ENCODE peak calls at places on chromosomes 6 and 20, in nine cellular contexts. R, O, Q, B, S, X, I, Y and D are unnamed samples.

GRCh38 chr6:150624199-150624598 is 24.5 kb downstream of the PLEKHG1 start:
- DNase-seq in Y (no peak), X (no peak), B (no peak), I (no peak), R (no peak), S (no peak), Q (no peak), O (no peak), D (no peak)

GRCh38 chr20:676967-677366 is 1.4 kb upstream of the SCRT2 start:
- DNase-seq in Y (no peak), O (no peak), X (peak; percentile 41), B (no peak), R (no peak), I (no peak), S (no peak), Q (no peak), D (no peak)

GRCh38 chr20:47126709-47127108 is 229.8 kb downstream of the ZMYND8 start:
- DNase-seq in B (no peak), O (no peak), R (peak; percentile 66), Q (no peak), X (no peak), I (peak; percentile 57), S (no peak), Y (no peak), D (no peak)

GRCh38 chr6:42316981-42317380 is 99.3 kb upstream of the MRPS10 start:
- DNase-seq in S (no peak), O (no peak), R (peak; percentile 36), I (no peak), X (no peak), B (no peak), Q (no peak), Y (no peak), D (no peak)

GRCh38 chr6:158849899-158850806 is 31.0 kb upstream of the EZR start:
- DNase-seq in B (peak; percentile 79), R (peak; percentile 87), Q (no peak), S (no peak), Y (peak; percentile 99), I (peak; percentile 97), X (peak; percentile 97), O (peak; percentile 46), D (no peak)

GRCh38 chr6:16470502-16471221 is 232.3 kb downstream of the GMPR start:
- DNase-seq in X (no peak), I (peak; percentile 13), S (no peak), O (no peak), B (no peak), Q (no peak), R (no peak), Y (no peak), D (no peak)

GRCh38 chr6:106448000-106448426 is 87.5 kb downstream of the CRYBG1 start:
- DNase-seq in O (peak; percentile 30), S (peak; percentile 81), R (no peak), B (no peak), I (no peak), X (no peak), Y (no peak), Q (peak; percentile 34), D (no peak)

GRCh38 chr6:144148891-144149290 is 1.4 kb upstream of the STX11 start:
- DNase-seq in O (no peak), R (peak; percentile 68), X (no peak), B (no peak), I (no peak), Y (peak; percentile 10), Q (no peak), S (no peak), D (no peak)

GRCh38 chr20:56630506-56631317 is 1.6 kb downstream of the TFAP2C start:
- DNase-seq in S (no peak), X (peak; percentile 50), O (no peak), B (no peak), Y (peak; percentile 61), Q (no peak), I (no peak), R (no peak), D (peak; percentile 66)

GRCh38 chr20:18496042-18496441 is 983 bp downstream of the RBBP9 start:
- DNase-seq in O (no peak), Y (peak; percentile 42), X (no peak), R (no peak), S (no peak), I (no peak), Q (no peak), B (no peak), D (no peak)

GRCh38 chr20:54257090-54257816 is 49.4 kb downstream of the PFDN4 start:
- DNase-seq in I (peak; percentile 80), R (peak; percentile 99), Y (peak; percentile 96), S (no peak), X (no peak), Q (no peak), B (no peak), O (no peak), D (no peak)

GRCh38 chr20:58138395-58138794 is 90.1 kb downstream of the ANKRD60 start:
- DNase-seq in R (no peak), Y (no peak), X (no peak), O (no peak), B (no peak), Q (no peak), S (no peak), I (no peak), D (no peak)

GRCh38 chr6:5425267-5425666 is 164.0 kb downstream of the FARS2 start:
- DNase-seq in Q (no peak), S (no peak), O (no peak), B (no peak), Y (no peak), R (no peak), X (no peak), I (no peak), D (no peak)

GRCh38 chr6:5425797-5426196 is 164.5 kb downstream of the FARS2 start:
- DNase-seq in B (no peak), O (no peak), X (no peak), Y (no peak), S (no peak), I (no peak), R (no peak), Q (no peak), D (no peak)

GRCh38 chr6:5423251-5423650 is 161.9 kb downstream of the FARS2 start:
- DNase-seq in R (no peak), Q (no peak), B (no peak), O (no peak), Y (no peak), S (no peak), X (no peak), I (no peak), D (no peak)

DNA sequence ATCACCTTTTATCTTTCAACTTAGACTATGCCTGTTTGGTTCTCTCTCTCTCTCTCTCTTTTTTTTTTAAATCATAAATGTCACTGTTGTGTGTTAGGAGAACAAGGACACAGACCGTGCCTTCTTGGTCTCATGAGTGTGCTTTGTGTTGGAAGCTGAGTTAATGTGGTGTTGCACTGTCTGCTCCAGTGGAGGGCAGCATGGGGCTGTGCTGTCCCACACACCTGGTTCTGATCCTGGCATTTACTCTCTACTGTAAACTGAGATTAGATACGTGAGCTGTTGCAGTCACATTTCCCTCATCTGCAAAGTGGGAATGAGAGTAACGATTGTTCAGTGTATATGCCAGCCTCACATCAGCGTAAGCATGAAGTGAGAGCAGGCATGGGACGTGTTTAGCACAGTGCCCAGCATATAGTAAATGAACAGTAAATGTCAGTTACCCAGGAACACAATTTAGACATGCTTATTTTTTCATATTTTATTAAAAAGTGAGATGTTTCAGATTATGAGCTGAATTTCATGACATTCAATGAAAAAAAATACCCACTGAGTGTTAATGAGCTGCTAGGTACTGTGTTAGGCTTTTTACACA is 161.1 kb downstream of the FARS2 start:
- DNase-seq in O (no peak), Y (peak; percentile 58), Q (no peak), S (no peak), X (peak; percentile 33), B (no peak), R (peak; percentile 43), I (peak; percentile 47), D (peak; percentile 14)
- TF ChIP-seq CTCF in O (no peak), Y (peak; percentile 84), Q (peak; percentile 55), S (peak; percentile 19), X (peak; percentile 43), B (peak; percentile 64), R (peak; percentile 70), I (peak; percentile 89), D (peak; percentile 37)

GRCh38 chr20:41574802-41575389 is 43.3 kb downstream of the CHD6 start:
- DNase-seq in Y (no peak), X (no peak), R (no peak), I (no peak), S (no peak), Q (no peak), O (no peak), B (no peak), D (no peak)

GRCh38 chr20:41570552-41570951 is 47.6 kb downstream of the CHD6 start:
- DNase-seq in S (no peak), O (no peak), B (no peak), I (no peak), R (peak; percentile 8), Y (no peak), Q (no peak), X (no peak), D (no peak)

GRCh38 chr20:41573955-41574354 is 44.2 kb downstream of the CHD6 start:
- DNase-seq in B (no peak), R (no peak), S (no peak), I (no peak), Y (no peak), O (no peak), X (no peak), Q (no peak), D (no peak)

GRCh38 chr20:41571006-41571405 is 47.2 kb downstream of the CHD6 start:
- DNase-seq in B (no peak), X (no peak), R (no peak), Y (no peak), O (no peak), I (no peak), S (no peak), Q (no peak), D (no peak)

DNA sequence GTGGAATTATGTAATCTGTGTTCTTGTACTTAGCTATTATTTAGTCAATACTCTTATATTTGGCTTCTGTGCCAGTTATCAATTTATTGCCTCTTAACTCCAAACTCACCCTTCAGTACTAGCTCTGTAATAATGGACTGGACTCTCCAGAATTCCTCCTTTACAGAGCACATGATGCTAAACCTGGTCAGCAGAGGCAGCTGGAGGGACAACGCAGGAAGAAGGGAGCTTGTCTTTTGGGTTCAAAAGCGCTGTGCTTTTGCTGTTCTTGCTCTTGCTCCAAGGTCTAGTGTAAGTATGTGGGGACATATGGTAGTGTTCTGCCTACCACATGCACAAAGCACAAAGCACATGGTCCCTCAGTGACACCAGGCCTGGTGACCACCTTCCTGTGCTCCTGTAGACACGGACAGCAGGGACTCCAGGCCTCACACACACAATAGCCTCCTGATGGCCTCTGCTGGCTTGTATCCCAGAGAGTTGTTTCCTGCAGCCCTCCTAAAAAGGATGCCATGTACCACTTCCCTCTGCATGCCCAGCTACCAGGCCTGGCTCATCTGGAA is 46.1 kb downstream of the CHD6 start:
- DNase-seq in R (no peak), B (no peak), Q (no peak), X (no peak), Y (no peak), I (no peak), S (no peak), O (no peak), D (no peak)
- TF ChIP-seq CTCF in R (no peak), B (no peak), Q (no peak), X (no peak), Y (no peak), I (peak; percentile 66), S (no peak), O (no peak), D (no peak)

GRCh38 chr6:84243240-84243639 is 15.8 kb upstream of the CEP162 start:
- DNase-seq in S (no peak), I (no peak), O (no peak), R (peak; percentile 18), Y (no peak), X (no peak), Q (no peak), B (no peak), D (no peak)
- TF ChIP-seq CTCF in S (no peak), I (no peak), O (no peak), R (no peak), Y (no peak), X (no peak), Q (no peak), B (no peak), D (no peak)

GRCh38 chr6:119077643-119078448 is 618 bp downstream of the FAM184A start:
- DNase-seq in I (no peak), Y (peak; percentile 27), B (no peak), S (peak; percentile 84), O (peak; percentile 45), Q (no peak), X (no peak), R (peak; percentile 14), D (peak; percentile 40)
- TF ChIP-seq CTCF in I (no peak), Y (no peak), B (no peak), S (no peak), O (no peak), Q (no peak), X (no peak), R (no peak), D (no peak)